ENCODE peak calls at places on chromosomes 7 and 10, in four cellular contexts. One of them, this sample, is unnamed.

GRCh38 chr10:79399242-79399831 is 46.1 kb downstream of the ZCCHC24 start:
- DNase-seq in iPS DF 6.9: peak
- DNase-seq in RWPE2: no peak
- DNase-seq in glutamatergic neuron: no peak
- DNase-seq in this sample: no peak

GRCh38 chr10:66943590-66943989 is 17.8 kb downstream of the LRRTM3 start:
- DNase-seq in iPS DF 6.9: no peak
- DNase-seq in RWPE2: no peak
- DNase-seq in glutamatergic neuron: no peak
- DNase-seq in this sample: no peak

GRCh38 chr10:69693886-69694285 is 63.8 kb downstream of the FAM241B start:
- DNase-seq in iPS DF 6.9: no peak
- DNase-seq in RWPE2: no peak
- DNase-seq in glutamatergic neuron: no peak
- DNase-seq in this sample: no peak

GRCh38 chr10:124943301-124944092 is 1.6 kb downstream of the ZRANB1 start:
- DNase-seq in iPS DF 6.9: no peak
- DNase-seq in RWPE2: no peak
- DNase-seq in glutamatergic neuron: no peak
- DNase-seq in this sample: peak

GRCh38 chr10:61389887-61390286 is 63.3 kb downstream of the TMEM26 start:
- DNase-seq in iPS DF 6.9: no peak
- DNase-seq in RWPE2: no peak
- DNase-seq in glutamatergic neuron: no peak
- DNase-seq in this sample: no peak

GRCh38 chr10:77611670-77612069 is 25.9 kb downstream of the KCNMA1 start:
- DNase-seq in iPS DF 6.9: no peak
- DNase-seq in RWPE2: no peak
- DNase-seq in glutamatergic neuron: no peak
- DNase-seq in this sample: no peak

GRCh38 chr10:46525824-46526681 is 30.4 kb downstream of the GPRIN2 start:
- DNase-seq in iPS DF 6.9: no peak
- DNase-seq in RWPE2: peak
- DNase-seq in glutamatergic neuron: no peak
- DNase-seq in this sample: no peak

GRCh38 chr10:103739039-103739764 is 116.2 kb downstream of the SH3PXD2A start:
- DNase-seq in iPS DF 6.9: no peak
- DNase-seq in RWPE2: no peak
- DNase-seq in glutamatergic neuron: no peak
- DNase-seq in this sample: no peak

GRCh38 chr10:114367676-114368391 is 36.5 kb downstream of the AFAP1L2 start:
- DNase-seq in iPS DF 6.9: no peak
- DNase-seq in RWPE2: no peak
- DNase-seq in glutamatergic neuron: no peak
- DNase-seq in this sample: no peak

GRCh38 chr7:4784799-4785198 is 9.4 kb downstream of the AP5Z1 start:
- DNase-seq in iPS DF 6.9: no peak
- DNase-seq in RWPE2: no peak
- DNase-seq in glutamatergic neuron: no peak
- DNase-seq in this sample: no peak

GRCh38 chr7:49866910-49867309 is 93.5 kb downstream of the VWC2 start:
- DNase-seq in iPS DF 6.9: no peak
- DNase-seq in RWPE2: no peak
- DNase-seq in glutamatergic neuron: no peak
- DNase-seq in this sample: no peak

This sample was measured in SW 1271.